ENCODE peak calls at places on chromosomes 13 and 19, in six cellular contexts. Y is HS-5; U is T follicular helper cell; T is stimulated activated CD8-positive, alpha-beta memory T cell treated with anti-CD3 and anti-CD28 coated beads, Interleukin-15, amount 100 ng/mL, for 4 hours; B is activated naive CD8-positive, alpha-beta T cell treated with anti-CD3 and anti-CD28 coated beads, Interleukin-2, amount 50 U/mL, for 24 hours; X is SK-N-DZ. M is an unnamed sample.

GRCh38 chr19:49690656-49691242 is at the start of gene CPT1C:
- DNase-seq in Y (no peak), U (peak), T (no peak), B (peak), X (peak), M (peak)

GRCh38 chr19:52535831-52536800 is 8.6 kb downstream of the ZNF808 start:
- DNase-seq in Y (no peak), U (peak), T (peak), B (peak), X (no peak), M (peak)

GRCh38 chr13:30045916-30046704 is 195.7 kb upstream of the UBL3 start:
- DNase-seq in Y (peak), U (no peak), T (no peak), B (no peak), X (no peak), M (no peak)

GRCh38 chr13:113638806-113639205 is 19.2 kb downstream of the ATP4B start:
- DNase-seq in Y (no peak), U (no peak), T (no peak), B (no peak), X (no peak), M (no peak)

GRCh38 chr19:43634877-43635560 is 4.6 kb downstream of the CADM4 start:
- DNase-seq in Y (no peak), U (no peak), T (no peak), B (no peak), X (no peak), M (no peak)

GRCh38 chr19:15810335-15810734 is 5.1 kb downstream of the OR10H1 start:
- DNase-seq in Y (no peak), U (no peak), T (no peak), B (no peak), X (no peak), M (no peak)

GRCh38 chr13:29845440-29846056 is 4.9 kb downstream of the UBL3 start:
- DNase-seq in Y (no peak), U (no peak), T (no peak), B (no peak), X (no peak), M (no peak)

GRCh38 chr13:73063166-73063565 is 4.4 kb downstream of the KLF5 start:
- DNase-seq in Y (no peak), U (no peak), T (no peak), B (no peak), X (no peak), M (no peak)

GRCh38 chr13:107864543-107865460 is 350.5 kb downstream of the LIG4 start:
- DNase-seq in Y (no peak), U (no peak), T (no peak), B (peak), X (peak), M (peak)

GRCh38 chr19:28633223-28634030 is 579.5 kb downstream of the UQCRFS1 start:
- DNase-seq in Y (no peak), U (no peak), T (no peak), B (peak), X (peak), M (peak)

GRCh38 chr19:51712461-51713081 is 11.2 kb downstream of the HAS1 start:
- DNase-seq in Y (no peak), U (no peak), T (no peak), B (no peak), X (peak), M (peak)

GRCh38 chr13:49454388-49455015 is 10.4 kb downstream of the SETDB2 start:
- DNase-seq in Y (no peak), U (no peak), T (no peak), B (no peak), X (no peak), M (peak)

GRCh38 chr19:32373614-32374295 is 28.3 kb downstream of the ZNF507 start:
- DNase-seq in Y (peak), U (no peak), T (no peak), B (no peak), X (no peak), M (no peak)

GRCh38 chr13:111409413-111409812 is 89.0 kb downstream of the TEX29 start:
- DNase-seq in Y (no peak), U (no peak), T (no peak), B (no peak), X (no peak), M (no peak)

GRCh38 chr13:21672811-21673591 is 2.1 kb downstream of the FGF9 start:
- DNase-seq in Y (no peak), U (no peak), T (no peak), B (no peak), X (no peak), M (no peak)

GRCh38 chr19:47047272-47047930 is 1.0 kb downstream of the TMEM160 start:
- DNase-seq in Y (no peak), U (no peak), T (no peak), B (no peak), X (no peak), M (no peak)

GRCh38 chr19:11331502-11331901 is 8.0 kb downstream of the RAB3D start:
- DNase-seq in Y (no peak), U (no peak), T (no peak), B (no peak), X (no peak), M (no peak)

GRCh38 chr19:31548941-31549340 is 199.7 kb upstream of the TSHZ3 start:
- DNase-seq in Y (no peak), U (no peak), T (no peak), B (no peak), X (peak), M (no peak)

GRCh38 chr13:107956889-107957288 is 258.4 kb downstream of the LIG4 start:
- DNase-seq in Y (no peak), U (no peak), T (no peak), B (no peak), X (no peak), M (no peak)

GRCh38 chr13:114012921-114013320 is 39.0 kb upstream of the C13orf46 start:
- DNase-seq in Y (no peak), U (no peak), T (no peak), B (no peak), X (no peak), M (no peak)

GRCh38 chr13:60329221-60329983 is 67.6 kb upstream of the TDRD3 start:
- DNase-seq in Y (no peak), U (no peak), T (no peak), B (peak), X (peak), M (peak)

GRCh38 chr13:82739881-82740280 is 1142.4 kb downstream of the SLITRK1 start:
- DNase-seq in Y (no peak), U (no peak), T (no peak), B (no peak), X (no peak), M (no peak)

GRCh38 chr13:20940083-20940482 is 37.5 kb upstream of the XPO4 start:
- DNase-seq in Y (no peak), U (no peak), T (no peak), B (no peak), X (no peak), M (no peak)